ENCODE peak calls at places on chromosomes 2 and 18, in eight cellular contexts. One of them, this sample, is unnamed.

GRCh38 chr2:108616731-108617161 is 82.5 kb downstream of the LIMS1 start:
- DNase-seq in astrocyte of the spinal cord: peak
- DNase-seq in CD8-positive, alpha-beta T cell: no peak
- DNase-seq in HCT116: no peak
- DNase-seq in cardiac fibroblast: no peak
- DNase-seq in H1: no peak
- DNase-seq in brain microvascular endothelial cell: no peak
- DNase-seq in A549: no peak
- DNase-seq in this sample: peak

GRCh38 chr18:30094556-30094955 is 948.0 kb downstream of the DSC3 start:
- DNase-seq in astrocyte of the spinal cord: peak
- DNase-seq in CD8-positive, alpha-beta T cell: no peak
- DNase-seq in HCT116: no peak
- DNase-seq in cardiac fibroblast: peak
- DNase-seq in H1: no peak
- DNase-seq in brain microvascular endothelial cell: no peak
- DNase-seq in A549: no peak
- DNase-seq in this sample: no peak

GRCh38 chr2:23286765-23287155 is 98.2 kb upstream of the KLHL29 start:
- DNase-seq in astrocyte of the spinal cord: peak
- DNase-seq in CD8-positive, alpha-beta T cell: no peak
- DNase-seq in HCT116: no peak
- DNase-seq in cardiac fibroblast: peak
- DNase-seq in H1: no peak
- DNase-seq in brain microvascular endothelial cell: peak
- DNase-seq in A549: no peak
- DNase-seq in this sample: peak

GRCh38 chr18:33596178-33596854 is 18.3 kb downstream of the ASXL3 start:
- DNase-seq in astrocyte of the spinal cord: peak
- DNase-seq in CD8-positive, alpha-beta T cell: no peak
- DNase-seq in HCT116: no peak
- DNase-seq in cardiac fibroblast: peak
- DNase-seq in H1: no peak
- DNase-seq in brain microvascular endothelial cell: no peak
- DNase-seq in A549: no peak
- DNase-seq in this sample: peak

GRCh38 chr2:78992451-78992806 is 33.1 kb upstream of the REG3G start:
- DNase-seq in astrocyte of the spinal cord: peak
- DNase-seq in CD8-positive, alpha-beta T cell: no peak
- DNase-seq in HCT116: no peak
- DNase-seq in cardiac fibroblast: peak
- DNase-seq in H1: peak
- DNase-seq in brain microvascular endothelial cell: no peak
- DNase-seq in A549: peak
- DNase-seq in this sample: no peak

GRCh38 chr2:143431316-143431715 is 302.1 kb downstream of the ARHGAP15 start:
- DNase-seq in astrocyte of the spinal cord: no peak
- DNase-seq in CD8-positive, alpha-beta T cell: no peak
- DNase-seq in HCT116: no peak
- DNase-seq in cardiac fibroblast: no peak
- DNase-seq in H1: no peak
- DNase-seq in brain microvascular endothelial cell: no peak
- DNase-seq in A549: no peak
- DNase-seq in this sample: no peak

GRCh38 chr2:21277340-21277739 is 153.6 kb downstream of the TDRD15 start:
- DNase-seq in astrocyte of the spinal cord: no peak
- DNase-seq in CD8-positive, alpha-beta T cell: no peak
- DNase-seq in HCT116: no peak
- DNase-seq in cardiac fibroblast: no peak
- DNase-seq in H1: no peak
- DNase-seq in brain microvascular endothelial cell: no peak
- DNase-seq in A549: no peak
- DNase-seq in this sample: no peak

GRCh38 chr2:128432423-128432822 is 113.8 kb upstream of the HS6ST1 start:
- DNase-seq in astrocyte of the spinal cord: no peak
- DNase-seq in CD8-positive, alpha-beta T cell: no peak
- DNase-seq in HCT116: no peak
- DNase-seq in cardiac fibroblast: no peak
- DNase-seq in H1: no peak
- DNase-seq in brain microvascular endothelial cell: no peak
- DNase-seq in A549: no peak
- DNase-seq in this sample: no peak

GRCh38 chr18:49519041-49519971 is 32.3 kb upstream of the C18orf32 start:
- DNase-seq in astrocyte of the spinal cord: no peak
- DNase-seq in CD8-positive, alpha-beta T cell: no peak
- DNase-seq in HCT116: no peak
- DNase-seq in cardiac fibroblast: no peak
- DNase-seq in H1: no peak
- DNase-seq in brain microvascular endothelial cell: no peak
- DNase-seq in A549: no peak
- DNase-seq in this sample: no peak

GRCh38 chr18:23059541-23060465 is 75.5 kb upstream of the CABLES1 start:
- DNase-seq in astrocyte of the spinal cord: no peak
- DNase-seq in CD8-positive, alpha-beta T cell: no peak
- DNase-seq in HCT116: no peak
- DNase-seq in cardiac fibroblast: no peak
- DNase-seq in H1: no peak
- DNase-seq in brain microvascular endothelial cell: peak
- DNase-seq in A549: no peak
- DNase-seq in this sample: no peak

GRCh38 chr2:236858661-236859060 is 227.0 kb upstream of the COPS8 start:
- DNase-seq in astrocyte of the spinal cord: no peak
- DNase-seq in CD8-positive, alpha-beta T cell: no peak
- DNase-seq in HCT116: no peak
- DNase-seq in cardiac fibroblast: no peak
- DNase-seq in H1: no peak
- DNase-seq in brain microvascular endothelial cell: no peak
- DNase-seq in A549: no peak
- DNase-seq in this sample: no peak

GRCh38 chr2:131045286-131045924 is 47.9 kb downstream of the FAM168B start:
- DNase-seq in astrocyte of the spinal cord: no peak
- DNase-seq in CD8-positive, alpha-beta T cell: no peak
- DNase-seq in HCT116: no peak
- DNase-seq in cardiac fibroblast: no peak
- DNase-seq in H1: no peak
- DNase-seq in brain microvascular endothelial cell: no peak
- DNase-seq in A549: no peak
- DNase-seq in this sample: no peak

GRCh38 chr2:222904557-222905258 is 43.9 kb downstream of the ACSL3 start:
- DNase-seq in astrocyte of the spinal cord: peak
- DNase-seq in CD8-positive, alpha-beta T cell: no peak
- DNase-seq in HCT116: no peak
- DNase-seq in cardiac fibroblast: peak
- DNase-seq in H1: no peak
- DNase-seq in brain microvascular endothelial cell: peak
- DNase-seq in A549: no peak
- DNase-seq in this sample: peak

GRCh38 chr2:1460851-1461418 is 47.7 kb downstream of the TPO start:
- DNase-seq in astrocyte of the spinal cord: no peak
- DNase-seq in CD8-positive, alpha-beta T cell: no peak
- DNase-seq in HCT116: no peak
- DNase-seq in cardiac fibroblast: no peak
- DNase-seq in H1: no peak
- DNase-seq in brain microvascular endothelial cell: no peak
- DNase-seq in A549: no peak
- DNase-seq in this sample: no peak

GRCh38 chr2:31213883-31214637 is 3.3 kb downstream of the CAPN14 start:
- DNase-seq in astrocyte of the spinal cord: no peak
- DNase-seq in CD8-positive, alpha-beta T cell: no peak
- DNase-seq in HCT116: no peak
- DNase-seq in cardiac fibroblast: no peak
- DNase-seq in H1: no peak
- DNase-seq in brain microvascular endothelial cell: no peak
- DNase-seq in A549: no peak
- DNase-seq in this sample: no peak

DNA sequence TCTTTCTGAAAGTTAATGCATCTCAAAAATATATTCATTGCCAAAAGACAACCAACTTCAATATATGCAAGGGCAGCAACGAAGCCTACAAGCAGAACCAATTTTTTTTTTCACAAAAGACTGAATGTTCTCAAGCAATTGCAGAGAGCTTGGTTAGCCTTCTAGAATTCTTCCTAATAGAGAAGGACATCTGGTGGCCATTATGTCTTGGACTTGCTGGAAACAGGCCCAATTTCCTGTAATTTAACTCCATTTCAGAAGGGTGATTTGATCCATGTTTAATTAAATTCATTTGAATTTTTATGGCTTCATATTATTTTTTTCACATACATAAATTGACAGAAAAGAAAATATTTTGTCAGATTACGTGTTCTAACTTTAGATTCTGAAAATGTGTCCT is 208.0 kb downstream of the TPGS2 start:
- DNase-seq in astrocyte of the spinal cord: no peak
- DNase-seq in CD8-positive, alpha-beta T cell: no peak
- DNase-seq in HCT116: no peak
- DNase-seq in cardiac fibroblast: no peak
- DNase-seq in H1: no peak
- DNase-seq in brain microvascular endothelial cell: no peak
- DNase-seq in A549: no peak
- DNase-seq in this sample: no peak
- TF ChIP-seq CTCF in astrocyte of the spinal cord: no peak
- TF ChIP-seq CTCF in CD8-positive, alpha-beta T cell: no peak
- TF ChIP-seq CTCF in HCT116: no peak
- TF ChIP-seq CTCF in cardiac fibroblast: no peak
- TF ChIP-seq CTCF in H1: no peak
- TF ChIP-seq CTCF in brain microvascular endothelial cell: peak
- TF ChIP-seq CTCF in A549: no peak
- TF ChIP-seq CTCF in this sample: no peak

GRCh38 chr2:43531251-43531650 is 64.6 kb downstream of the THADA start:
- DNase-seq in astrocyte of the spinal cord: no peak
- DNase-seq in CD8-positive, alpha-beta T cell: no peak
- DNase-seq in HCT116: no peak
- DNase-seq in cardiac fibroblast: no peak
- DNase-seq in H1: no peak
- DNase-seq in brain microvascular endothelial cell: no peak
- DNase-seq in A549: no peak
- DNase-seq in this sample: no peak

GRCh38 chr2:43539436-43539835 is 56.4 kb downstream of the THADA start:
- DNase-seq in astrocyte of the spinal cord: no peak
- DNase-seq in CD8-positive, alpha-beta T cell: no peak
- DNase-seq in HCT116: no peak
- DNase-seq in cardiac fibroblast: no peak
- DNase-seq in H1: no peak
- DNase-seq in brain microvascular endothelial cell: no peak
- DNase-seq in A549: no peak
- DNase-seq in this sample: peak

GRCh38 chr2:43538034-43538670 is 57.7 kb downstream of the THADA start:
- DNase-seq in astrocyte of the spinal cord: no peak
- DNase-seq in CD8-positive, alpha-beta T cell: no peak
- DNase-seq in HCT116: no peak
- DNase-seq in cardiac fibroblast: no peak
- DNase-seq in H1: no peak
- DNase-seq in brain microvascular endothelial cell: no peak
- DNase-seq in A549: no peak
- DNase-seq in this sample: peak

GRCh38 chr2:43537137-43537536 is 58.7 kb downstream of the THADA start:
- DNase-seq in astrocyte of the spinal cord: peak
- DNase-seq in CD8-positive, alpha-beta T cell: no peak
- DNase-seq in HCT116: no peak
- DNase-seq in cardiac fibroblast: no peak
- DNase-seq in H1: no peak
- DNase-seq in brain microvascular endothelial cell: no peak
- DNase-seq in A549: no peak
- DNase-seq in this sample: no peak

GRCh38 chr2:43534569-43534968 is 61.3 kb downstream of the THADA start:
- DNase-seq in astrocyte of the spinal cord: no peak
- DNase-seq in CD8-positive, alpha-beta T cell: no peak
- DNase-seq in HCT116: no peak
- DNase-seq in cardiac fibroblast: no peak
- DNase-seq in H1: no peak
- DNase-seq in brain microvascular endothelial cell: no peak
- DNase-seq in A549: no peak
- DNase-seq in this sample: no peak
- H3K4me3 ChIP-seq in astrocyte of the spinal cord: no peak
- H3K4me3 ChIP-seq in CD8-positive, alpha-beta T cell: no peak
- H3K4me3 ChIP-seq in HCT116: no peak
- H3K4me3 ChIP-seq in cardiac fibroblast: no peak
- H3K4me3 ChIP-seq in H1: no peak
- H3K4me3 ChIP-seq in brain microvascular endothelial cell: no peak
- H3K4me3 ChIP-seq in A549: no peak
- H3K4me3 ChIP-seq in this sample: no peak

GRCh38 chr2:64904405-64905329 is 84.5 kb upstream of the SLC1A4 start:
- DNase-seq in astrocyte of the spinal cord: no peak
- DNase-seq in CD8-positive, alpha-beta T cell: no peak
- DNase-seq in HCT116: no peak
- DNase-seq in cardiac fibroblast: no peak
- DNase-seq in H1: no peak
- DNase-seq in brain microvascular endothelial cell: no peak
- DNase-seq in A549: no peak
- DNase-seq in this sample: no peak

DNA sequence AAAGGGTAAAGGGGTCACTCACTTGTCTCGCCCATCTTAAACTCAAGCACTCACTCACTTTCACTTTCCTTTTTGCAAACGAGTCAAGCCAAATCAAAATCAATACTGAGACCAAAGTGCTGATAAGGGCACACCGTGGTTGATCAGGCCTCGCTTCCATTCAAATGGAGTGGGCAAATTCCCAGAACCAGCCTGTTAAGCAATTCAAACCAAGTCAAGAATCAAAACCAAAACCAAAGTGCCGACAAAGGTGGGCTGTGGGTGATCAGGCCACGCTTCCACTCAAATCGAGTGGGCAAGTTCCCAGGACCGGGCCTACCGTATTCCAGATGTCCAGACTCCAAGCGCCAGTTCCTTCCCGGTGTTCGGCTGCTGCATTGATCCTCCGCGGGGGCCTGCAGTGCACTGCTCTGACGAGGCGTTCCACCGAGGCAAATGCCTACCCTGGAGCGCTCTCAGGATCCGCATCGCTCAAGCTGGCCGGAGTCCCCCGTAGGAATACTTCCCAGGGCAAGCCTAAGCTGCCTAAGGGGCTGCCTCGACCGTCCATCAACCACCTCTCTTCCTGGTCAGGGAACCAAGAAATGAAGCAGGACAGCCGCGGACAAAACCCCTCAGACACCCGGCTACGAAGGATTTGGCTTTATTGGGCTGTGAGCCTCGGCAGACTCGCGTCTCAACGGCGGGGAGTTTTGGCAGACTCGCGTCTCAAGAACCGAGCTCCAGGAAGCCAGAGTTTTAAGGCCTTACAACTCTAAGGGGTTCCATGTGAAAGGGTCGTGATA is 89.9 kb upstream of the SLC1A4 start:
- DNase-seq in astrocyte of the spinal cord: no peak
- DNase-seq in CD8-positive, alpha-beta T cell: no peak
- DNase-seq in HCT116: no peak
- DNase-seq in cardiac fibroblast: no peak
- DNase-seq in H1: no peak
- DNase-seq in brain microvascular endothelial cell: no peak
- DNase-seq in A549: no peak
- DNase-seq in this sample: no peak
- TF ChIP-seq CTCF in astrocyte of the spinal cord: no peak
- TF ChIP-seq CTCF in CD8-positive, alpha-beta T cell: no peak
- TF ChIP-seq CTCF in HCT116: no peak
- TF ChIP-seq CTCF in cardiac fibroblast: no peak
- TF ChIP-seq CTCF in H1: no peak
- TF ChIP-seq CTCF in brain microvascular endothelial cell: no peak
- TF ChIP-seq CTCF in A549: no peak
- TF ChIP-seq CTCF in this sample: no peak

DNA sequence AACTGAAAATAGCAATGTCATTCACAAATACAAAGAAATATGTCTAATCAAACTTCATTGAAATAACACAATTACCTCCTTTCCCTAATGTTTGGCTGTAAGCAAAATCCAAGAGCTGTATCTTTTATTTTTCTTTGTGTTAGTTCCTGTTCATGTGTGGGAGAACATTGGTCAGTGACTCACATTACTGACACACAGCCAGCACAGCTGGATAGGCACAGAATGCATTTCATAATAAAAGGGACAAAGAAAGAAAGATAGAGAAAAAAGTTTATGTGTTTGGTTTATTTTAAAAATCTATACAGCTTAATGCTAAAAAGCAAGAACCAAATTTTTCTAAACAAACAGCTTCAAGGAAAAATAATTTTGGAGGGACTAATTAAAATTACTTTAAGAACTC is 185.6 kb upstream of the COL3A1 start:
- DNase-seq in astrocyte of the spinal cord: peak
- DNase-seq in CD8-positive, alpha-beta T cell: no peak
- DNase-seq in HCT116: peak
- DNase-seq in cardiac fibroblast: peak
- DNase-seq in H1: no peak
- DNase-seq in brain microvascular endothelial cell: peak
- DNase-seq in A549: no peak
- DNase-seq in this sample: peak
- H3K4me3 ChIP-seq in astrocyte of the spinal cord: no peak
- H3K4me3 ChIP-seq in CD8-positive, alpha-beta T cell: no peak
- H3K4me3 ChIP-seq in HCT116: no peak
- H3K4me3 ChIP-seq in cardiac fibroblast: no peak
- H3K4me3 ChIP-seq in H1: no peak
- H3K4me3 ChIP-seq in brain microvascular endothelial cell: no peak
- H3K4me3 ChIP-seq in A549: no peak
- H3K4me3 ChIP-seq in this sample: peak

This sample was measured in foreskin fibroblast.